ENCODE peak calls at places on chromosomes 7 and 10, in five cellular contexts. R, U, V, H and D are unnamed samples.

GRCh38 chr7:127907638-127908040 is 123.6 kb downstream of the LRRC4 start:
- DNase-seq in R (no peak), U (peak; percentile 93), V (no peak), H (no peak), D (no peak)

GRCh38 chr10:29555746-29556481 is 78.9 kb downstream of the SVIL start:
- DNase-seq in R (no peak), U (peak; percentile 85), V (no peak), H (no peak), D (no peak)

GRCh38 chr7:70855373-70855772 is 276.6 kb upstream of the GALNT17 start:
- DNase-seq in R (no peak), U (no peak), V (no peak), H (no peak), D (no peak)

GRCh38 chr10:4051408-4052151 is 266.6 kb upstream of the KLF6 start:
- DNase-seq in R (no peak), U (no peak), V (no peak), H (no peak), D (no peak)

GRCh38 chr10:92544296-92544695 is 29.6 kb downstream of the IDE start:
- DNase-seq in R (no peak), U (peak; percentile 48), V (no peak), H (no peak), D (no peak)

GRCh38 chr10:97684866-97685394 is 2.1 kb downstream of the AVPI1 start:
- DNase-seq in R (no peak), U (peak; percentile 51), V (no peak), H (no peak), D (no peak)

GRCh38 chr10:75655791-75656451 is 224.5 kb downstream of the LRMDA start:
- DNase-seq in R (no peak), U (no peak), V (no peak), H (no peak), D (no peak)

GRCh38 chr10:79475119-79475653 is 29.8 kb upstream of the ZCCHC24 start:
- DNase-seq in R (no peak), U (no peak), V (no peak), H (no peak), D (no peak)

GRCh38 chr7:42876182-42877068 is 35.4 kb downstream of the C7orf25 start:
- DNase-seq in R (peak; percentile 57), U (peak; percentile 51), V (peak; percentile 47), H (peak; percentile 67), D (peak; percentile 65)

GRCh38 chr7:22444181-22444966 is 55.6 kb downstream of the STEAP1B start:
- DNase-seq in R (no peak), U (no peak), V (no peak), H (peak; percentile 79), D (no peak)

GRCh38 chr10:93160829-93161228 is 87.1 kb downstream of the CYP26A1 start:
- DNase-seq in R (no peak), U (peak; percentile 39), V (no peak), H (peak; percentile 13), D (no peak)

GRCh38 chr10:5423774-5424173 is 11.4 kb downstream of the NET1 start:
- DNase-seq in R (no peak), U (no peak), V (no peak), H (no peak), D (no peak)

GRCh38 chr7:921071-921461 is 33.4 kb downstream of the ADAP1 start:
- DNase-seq in R (no peak), U (no peak), V (no peak), H (peak; percentile 2), D (no peak)

GRCh38 chr10:930415-931325 is 835 bp downstream of the LARP4B start:
- DNase-seq in R (peak; percentile 59), U (peak; percentile 30), V (peak; percentile 21), H (peak; percentile 55), D (peak; percentile 55)

GRCh38 chr7:72441791-72442190 is 29.7 kb upstream of the CALN1 start:
- DNase-seq in R (peak; percentile 20), U (no peak), V (no peak), H (no peak), D (no peak)

GRCh38 chr10:24463683-24464426 is 254.9 kb downstream of the KIAA1217 start:
- DNase-seq in R (peak; percentile 90), U (peak; percentile 98), V (no peak), H (no peak), D (peak; percentile 68)

GRCh38 chr10:60975716-60976115 is 31.7 kb upstream of the RHOBTB1 start:
- DNase-seq in R (no peak), U (peak; percentile 65), V (no peak), H (no peak), D (no peak)

GRCh38 chr7:136479922-136480321 is 388.5 kb upstream of the CHRM2 start:
- DNase-seq in R (no peak), U (no peak), V (no peak), H (no peak), D (no peak)

GRCh38 chr10:129542589-129542988 is 75.5 kb downstream of the MGMT start:
- DNase-seq in R (no peak), U (no peak), V (no peak), H (no peak), D (no peak)

GRCh38 chr10:49115015-49115795 is at the start of gene VSTM4:
- DNase-seq in R (no peak), U (peak; percentile 59), V (no peak), H (no peak), D (no peak)

GRCh38 chr7:99794585-99795502 is 10.9 kb upstream of the CYP3A4 start:
- DNase-seq in R (no peak), U (no peak), V (no peak), H (peak; percentile 70), D (no peak)

GRCh38 chr7:73880755-73881328 is 19.9 kb downstream of the TMEM270 start:
- DNase-seq in R (no peak), U (no peak), V (no peak), H (no peak), D (no peak)

DNA sequence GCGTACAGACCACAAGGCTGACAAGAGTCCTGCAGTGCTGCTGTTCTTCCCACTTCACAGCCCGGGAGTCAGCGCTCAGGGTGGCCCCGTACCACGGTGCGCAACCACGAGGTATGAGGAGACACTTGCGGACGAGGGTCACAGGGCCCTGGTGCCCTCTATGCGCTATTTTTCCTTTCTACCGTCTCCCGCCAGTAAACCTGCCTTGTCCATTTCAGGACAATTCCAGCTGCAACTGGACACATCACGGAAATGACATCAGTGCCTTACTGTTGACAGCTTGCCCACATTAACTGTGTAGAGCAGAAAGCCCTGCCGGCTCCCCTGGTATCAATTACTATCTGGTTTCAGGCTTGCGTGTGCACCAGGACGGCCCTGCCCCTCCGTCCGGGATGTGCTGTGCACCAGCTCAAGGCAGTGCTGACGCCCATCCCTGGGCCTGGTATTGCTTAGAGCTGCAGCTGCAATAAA is 65.0 kb downstream of the ZRANB1 start:
- DNase-seq in R (no peak), U (peak; percentile 46), V (no peak), H (peak; percentile 11), D (no peak)
- H3K27ac ChIP-seq in R (peak overlapping the region; percentile 65), U (peak overlapping the region; percentile 18), V (no peak overlapping the region), H (no peak overlapping the region), D (no peak overlapping the region)

DNA sequence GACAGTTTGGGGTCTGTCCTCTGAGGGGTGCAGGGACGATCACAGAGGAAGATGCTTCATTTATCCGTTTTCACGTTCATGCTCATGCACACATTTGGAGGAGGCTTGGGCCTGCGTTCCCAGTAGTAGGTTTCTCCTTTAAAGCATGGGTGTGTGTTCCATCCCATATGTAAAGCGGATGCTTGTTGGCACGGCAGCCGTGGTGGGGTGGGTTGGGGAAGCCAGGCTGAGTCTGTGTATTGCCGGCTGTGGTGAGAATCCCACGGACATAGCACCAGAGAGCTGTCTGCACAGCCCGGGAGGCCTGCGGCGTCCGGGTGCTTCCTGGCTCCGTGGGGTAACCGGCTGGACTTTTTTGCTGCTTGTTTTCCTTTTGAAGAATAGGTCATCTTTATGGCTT is 440 bp downstream of the JAKMIP3 start:
- DNase-seq in R (no peak), U (no peak), V (no peak), H (no peak), D (no peak)
- H3K27ac ChIP-seq in R (peak overlapping the region; percentile 60), U (peak overlapping the region; percentile 65), V (no peak overlapping the region), H (peak overlapping the region; percentile 67), D (no peak overlapping the region)

DNA sequence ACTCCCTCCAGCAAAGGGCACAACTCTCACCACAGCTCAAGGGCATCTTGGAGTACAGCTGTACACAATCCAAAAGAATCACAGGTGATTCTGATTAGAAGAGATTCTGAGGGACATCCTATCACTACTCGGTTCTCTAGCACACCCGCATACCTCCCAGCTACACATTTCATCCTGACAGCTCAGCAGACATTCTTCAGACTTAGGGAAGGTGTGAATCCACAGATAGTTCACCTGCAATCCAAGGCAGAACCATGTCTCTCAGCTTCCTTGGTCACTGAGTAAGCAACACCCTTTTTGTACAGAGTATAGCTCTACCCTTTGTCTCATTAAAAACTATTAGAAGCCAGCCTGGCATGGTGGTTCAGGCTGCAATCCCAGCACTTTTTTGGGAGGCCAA is 26.8 kb upstream of the FBXW4 start:
- DNase-seq in R (no peak), U (no peak), V (no peak), H (no peak), D (no peak)
- H3K27ac ChIP-seq in R (no peak overlapping the region), U (no peak overlapping the region), V (no peak overlapping the region), H (no peak overlapping the region), D (no peak overlapping the region)

DNA sequence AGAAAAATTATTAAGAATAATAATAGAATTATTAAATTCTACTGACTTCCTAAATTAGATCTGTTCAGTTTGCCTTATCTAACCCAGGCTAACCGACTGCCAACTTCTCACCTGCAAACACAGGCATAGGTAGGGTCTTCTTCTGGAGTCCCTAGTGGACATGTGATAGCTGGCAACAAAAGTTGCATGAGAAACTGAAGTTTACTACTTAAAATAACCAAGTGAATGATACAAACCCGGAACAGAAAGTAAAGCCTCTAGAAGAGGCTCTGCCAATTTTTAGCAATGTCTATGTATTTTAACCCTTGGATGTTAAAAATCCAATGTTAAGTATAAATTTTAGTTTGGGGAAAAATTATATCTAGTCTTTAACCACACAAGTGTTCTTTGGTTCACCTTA is 37.6 kb downstream of the NDUFB2 start:
- DNase-seq in R (no peak), U (no peak), V (no peak), H (no peak), D (peak; percentile 46)
- H3K27ac ChIP-seq in R (no peak overlapping the region), U (no peak overlapping the region), V (no peak overlapping the region), H (no peak overlapping the region), D (no peak overlapping the region)

DNA sequence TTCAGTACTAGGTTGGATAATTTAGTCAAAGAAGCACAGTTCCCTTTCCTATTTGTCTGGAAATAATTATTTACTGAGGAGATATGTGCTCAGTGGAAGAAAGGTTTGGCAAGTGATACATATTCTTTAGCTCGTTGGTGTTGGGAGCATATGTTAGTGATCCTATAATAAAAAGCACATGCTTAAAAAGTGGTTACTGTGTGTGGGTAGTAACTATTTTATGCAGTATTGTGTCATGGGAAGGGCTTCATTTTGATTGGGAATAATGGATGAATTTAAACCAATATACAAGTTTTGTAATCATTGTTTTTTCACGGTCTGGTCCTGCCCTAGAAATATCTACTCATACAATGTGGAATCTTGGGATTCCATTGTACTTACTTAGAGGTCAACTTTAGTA is 188.7 kb upstream of the PPP1R3A start:
- DNase-seq in R (no peak), U (no peak), V (no peak), H (no peak), D (no peak)
- H3K27ac ChIP-seq in R (no peak overlapping the region), U (no peak overlapping the region), V (no peak overlapping the region), H (no peak overlapping the region), D (no peak overlapping the region)

DNA sequence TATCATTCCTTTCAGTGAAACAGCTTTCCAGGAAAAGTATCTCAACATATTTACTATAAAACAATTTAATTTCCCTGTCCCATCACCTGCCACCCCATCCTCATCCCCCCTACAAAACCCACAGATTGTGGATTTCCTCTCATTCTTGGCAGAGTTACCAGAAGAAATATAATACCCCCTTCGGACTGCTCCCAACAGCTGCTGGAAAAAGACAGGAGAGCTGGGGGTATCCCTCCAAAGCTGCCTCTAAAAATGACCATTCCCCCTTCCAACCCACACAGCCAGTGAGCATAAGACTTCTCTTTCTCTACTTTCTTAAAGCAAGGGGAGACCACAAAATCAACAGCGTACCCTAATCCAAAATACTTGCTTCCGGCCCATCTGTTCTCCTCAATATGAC is 7.9 kb downstream of the FBXW4 start:
- DNase-seq in R (no peak), U (no peak), V (no peak), H (no peak), D (no peak)
- H3K27ac ChIP-seq in R (no peak overlapping the region), U (no peak overlapping the region), V (no peak overlapping the region), H (no peak overlapping the region), D (no peak overlapping the region)